ENCODE peak calls at places on chromosomes 11 and 22, in nine cellular contexts. One of them, this sample, is unnamed.

GRCh38 chr11:126816655-126817054 is 183.9 kb downstream of the KIRREL3 start:
- DNase-seq in SK-N-SH: no peak
- DNase-seq in stomach: peak; percentile 27
- DNase-seq in osteoblast: no peak
- DNase-seq in fibroblast of lung: peak; percentile 67
- DNase-seq in uterus: no peak
- DNase-seq in neural progenitor cell: peak; percentile 16
- DNase-seq in GM12878: no peak
- DNase-seq in upper lobe of right lung: no peak
- DNase-seq in this sample: no peak

GRCh38 chr11:120471131-120471530 is 40.4 kb upstream of the GRIK4 start:
- DNase-seq in SK-N-SH: no peak
- DNase-seq in GM12878: no peak
- DNase-seq in osteoblast: peak; percentile 64
- DNase-seq in uterus: no peak
- DNase-seq in upper lobe of right lung: no peak
- DNase-seq in neural progenitor cell: no peak
- DNase-seq in fibroblast of lung: peak; percentile 89
- DNase-seq in stomach: no peak
- DNase-seq in this sample: no peak

GRCh38 chr11:75477614-75477935 is 44.6 kb upstream of the KLHL35 start:
- DNase-seq in stomach: no peak
- DNase-seq in osteoblast: peak; percentile 41
- DNase-seq in GM12878: no peak
- DNase-seq in upper lobe of right lung: no peak
- DNase-seq in SK-N-SH: no peak
- DNase-seq in fibroblast of lung: no peak
- DNase-seq in neural progenitor cell: no peak
- DNase-seq in uterus: no peak
- DNase-seq in this sample: no peak

GRCh38 chr11:31397239-31397834 is 27.7 kb downstream of the DNAJC24 start:
- DNase-seq in osteoblast: no peak
- DNase-seq in SK-N-SH: peak; percentile 25
- DNase-seq in stomach: no peak
- DNase-seq in upper lobe of right lung: no peak
- DNase-seq in fibroblast of lung: no peak
- DNase-seq in GM12878: no peak
- DNase-seq in neural progenitor cell: peak; percentile 23
- DNase-seq in uterus: no peak
- DNase-seq in this sample: no peak

GRCh38 chr11:34098813-34099212 is 6.6 kb upstream of the NAT10 start:
- DNase-seq in osteoblast: no peak
- DNase-seq in fibroblast of lung: no peak
- DNase-seq in stomach: no peak
- DNase-seq in neural progenitor cell: no peak
- DNase-seq in upper lobe of right lung: no peak
- DNase-seq in SK-N-SH: no peak
- DNase-seq in uterus: no peak
- DNase-seq in GM12878: no peak
- DNase-seq in this sample: no peak

GRCh38 chr11:122751298-122752070 is 86.8 kb upstream of the CRTAM start:
- DNase-seq in uterus: no peak
- DNase-seq in fibroblast of lung: peak; percentile 73
- DNase-seq in neural progenitor cell: no peak
- DNase-seq in upper lobe of right lung: no peak
- DNase-seq in GM12878: no peak
- DNase-seq in osteoblast: peak; percentile 91
- DNase-seq in stomach: no peak
- DNase-seq in SK-N-SH: peak; percentile 77
- DNase-seq in this sample: no peak

GRCh38 chr11:14248577-14248976 is 110.4 kb downstream of the RRAS2 start:
- DNase-seq in osteoblast: no peak
- DNase-seq in upper lobe of right lung: no peak
- DNase-seq in stomach: no peak
- DNase-seq in fibroblast of lung: no peak
- DNase-seq in neural progenitor cell: peak; percentile 82
- DNase-seq in SK-N-SH: peak; percentile 43
- DNase-seq in GM12878: no peak
- DNase-seq in uterus: no peak
- DNase-seq in this sample: no peak

GRCh38 chr11:35678471-35678870 is 15.9 kb downstream of the TRIM44 start:
- DNase-seq in neural progenitor cell: no peak
- DNase-seq in SK-N-SH: no peak
- DNase-seq in upper lobe of right lung: no peak
- DNase-seq in GM12878: no peak
- DNase-seq in fibroblast of lung: no peak
- DNase-seq in uterus: no peak
- DNase-seq in osteoblast: no peak
- DNase-seq in stomach: no peak
- DNase-seq in this sample: no peak

GRCh38 chr11:77775941-77776340 is 44.6 kb downstream of the RSF1 start:
- DNase-seq in GM12878: no peak
- DNase-seq in uterus: no peak
- DNase-seq in SK-N-SH: no peak
- DNase-seq in osteoblast: no peak
- DNase-seq in upper lobe of right lung: no peak
- DNase-seq in fibroblast of lung: no peak
- DNase-seq in stomach: no peak
- DNase-seq in neural progenitor cell: no peak
- DNase-seq in this sample: no peak

GRCh38 chr11:125083312-125084056 is 20.4 kb downstream of the SLC37A2 start:
- DNase-seq in SK-N-SH: no peak
- DNase-seq in neural progenitor cell: no peak
- DNase-seq in upper lobe of right lung: peak; percentile 45
- DNase-seq in GM12878: no peak
- DNase-seq in fibroblast of lung: no peak
- DNase-seq in stomach: no peak
- DNase-seq in uterus: no peak
- DNase-seq in osteoblast: no peak
- DNase-seq in this sample: no peak

GRCh38 chr11:125084057-125084416 is 20.9 kb downstream of the SLC37A2 start:
- DNase-seq in uterus: no peak
- DNase-seq in fibroblast of lung: no peak
- DNase-seq in osteoblast: no peak
- DNase-seq in GM12878: no peak
- DNase-seq in SK-N-SH: peak; percentile 11
- DNase-seq in stomach: no peak
- DNase-seq in neural progenitor cell: no peak
- DNase-seq in upper lobe of right lung: peak; percentile 52
- DNase-seq in this sample: no peak

GRCh38 chr11:125084761-125085231 is 21.7 kb downstream of the SLC37A2 start:
- DNase-seq in GM12878: no peak
- DNase-seq in fibroblast of lung: no peak
- DNase-seq in SK-N-SH: peak; percentile 15
- DNase-seq in neural progenitor cell: no peak
- DNase-seq in upper lobe of right lung: peak; percentile 49
- DNase-seq in osteoblast: no peak
- DNase-seq in uterus: no peak
- DNase-seq in stomach: no peak
- DNase-seq in this sample: no peak

GRCh38 chr11:125086633-125087296 is 23.7 kb downstream of the SLC37A2 start:
- DNase-seq in GM12878: no peak
- DNase-seq in upper lobe of right lung: peak; percentile 54
- DNase-seq in neural progenitor cell: no peak
- DNase-seq in uterus: no peak
- DNase-seq in stomach: no peak
- DNase-seq in fibroblast of lung: no peak
- DNase-seq in osteoblast: no peak
- DNase-seq in SK-N-SH: no peak
- DNase-seq in this sample: no peak

DNA sequence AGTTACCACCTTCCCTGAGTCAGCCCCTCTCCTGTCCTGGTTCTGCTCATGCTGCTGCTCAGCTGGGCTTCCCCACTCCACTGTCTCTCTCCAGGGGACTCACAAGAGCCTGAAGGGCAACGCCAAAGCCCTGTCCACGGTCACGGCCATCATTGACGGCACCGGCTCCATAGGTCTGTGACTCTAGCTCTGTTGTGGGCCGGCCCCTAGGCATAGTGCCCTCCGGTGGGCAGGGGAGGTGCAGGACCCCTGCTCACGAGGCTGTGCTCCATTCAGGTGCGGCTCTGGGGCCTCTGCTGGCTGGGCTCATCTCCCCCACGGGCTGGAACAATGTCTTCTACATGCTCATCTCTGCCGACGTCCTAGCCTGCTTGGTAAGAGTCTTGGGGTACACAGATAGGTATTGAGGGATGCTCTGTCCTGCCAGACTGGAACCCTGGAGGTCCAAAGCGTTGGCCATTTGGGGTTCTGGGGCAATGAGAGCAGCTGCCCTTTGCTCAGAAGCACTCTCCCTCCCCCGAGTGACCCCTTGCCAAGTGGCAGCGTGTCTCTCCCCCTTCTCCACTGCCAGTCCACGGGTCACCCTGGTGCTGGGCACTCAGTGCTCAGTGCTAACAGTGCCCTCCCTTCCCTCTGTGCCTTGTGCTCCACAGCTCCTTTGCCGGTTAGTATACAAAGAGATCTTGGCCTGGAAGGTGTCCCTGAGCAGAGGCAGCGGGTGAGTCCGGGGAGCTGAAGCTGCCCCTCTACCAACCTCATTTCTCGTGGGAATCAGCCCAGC is 22.4 kb downstream of the SLC37A2 start:
- DNase-seq in GM12878: no peak
- DNase-seq in osteoblast: no peak
- DNase-seq in stomach: no peak
- DNase-seq in SK-N-SH: peak; percentile 30
- DNase-seq in neural progenitor cell: no peak
- DNase-seq in uterus: no peak
- DNase-seq in fibroblast of lung: no peak
- DNase-seq in upper lobe of right lung: peak; percentile 54
- DNase-seq in this sample: no peak
- TF ChIP-seq CTCF in GM12878: no peak
- TF ChIP-seq CTCF in osteoblast: no peak
- TF ChIP-seq CTCF in stomach: no peak
- TF ChIP-seq CTCF in SK-N-SH: no peak
- TF ChIP-seq CTCF in neural progenitor cell: peak; percentile 19
- TF ChIP-seq CTCF in uterus: no peak
- TF ChIP-seq CTCF in fibroblast of lung: no peak
- TF ChIP-seq CTCF in upper lobe of right lung: no peak
- TF ChIP-seq CTCF in this sample: no peak

DNA sequence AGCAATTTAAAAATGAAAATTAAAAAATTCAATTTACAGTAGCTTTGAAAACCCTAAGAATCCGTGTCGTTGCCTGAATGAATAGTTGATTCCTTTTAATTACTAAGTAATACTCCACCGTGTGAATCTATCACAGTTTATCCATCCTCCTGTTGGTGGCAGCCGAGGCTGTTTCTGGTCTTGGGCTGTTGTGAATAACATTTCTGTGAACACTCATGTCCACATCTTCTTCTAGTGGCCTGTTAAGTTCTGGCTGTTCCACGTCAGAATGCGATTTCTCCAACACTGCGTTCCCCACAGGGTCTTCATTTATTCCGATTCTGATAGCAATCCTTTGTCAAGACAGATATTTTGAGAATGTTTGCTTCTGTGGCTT is 223.0 kb downstream of the TBC1D22A start:
- DNase-seq in GM12878: no peak
- DNase-seq in stomach: no peak
- DNase-seq in SK-N-SH: no peak
- DNase-seq in upper lobe of right lung: no peak
- DNase-seq in fibroblast of lung: no peak
- DNase-seq in osteoblast: peak; percentile 81
- DNase-seq in neural progenitor cell: no peak
- DNase-seq in uterus: no peak
- DNase-seq in this sample: no peak
- TF ChIP-seq CTCF in GM12878: no peak
- TF ChIP-seq CTCF in stomach: no peak
- TF ChIP-seq CTCF in SK-N-SH: no peak
- TF ChIP-seq CTCF in upper lobe of right lung: no peak
- TF ChIP-seq CTCF in fibroblast of lung: peak; percentile 15
- TF ChIP-seq CTCF in osteoblast: no peak
- TF ChIP-seq CTCF in neural progenitor cell: no peak
- TF ChIP-seq CTCF in uterus: no peak
- TF ChIP-seq CTCF in this sample: no peak

DNA sequence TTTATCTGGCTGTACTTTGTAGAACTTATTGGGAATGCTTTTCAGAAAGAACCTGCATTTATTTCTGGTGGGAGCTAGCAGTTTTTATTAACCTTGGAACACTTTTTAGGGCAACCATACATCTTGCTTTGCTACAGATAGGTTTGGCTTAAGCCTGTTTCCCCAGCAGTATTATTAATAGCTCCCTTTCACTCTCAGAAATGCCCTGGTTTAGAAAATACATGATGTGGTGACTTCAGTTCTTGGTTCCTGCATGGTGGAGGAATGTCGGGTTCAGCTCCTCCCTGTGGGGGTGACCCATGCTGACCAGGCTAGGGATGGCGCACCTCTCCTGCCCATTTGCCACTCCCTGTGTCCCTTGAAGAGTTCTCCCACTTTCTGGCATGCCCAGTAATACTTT is 28.2 kb downstream of the ZBED4 start:
- DNase-seq in stomach: no peak
- DNase-seq in osteoblast: no peak
- DNase-seq in GM12878: peak; percentile 36
- DNase-seq in uterus: no peak
- DNase-seq in fibroblast of lung: no peak
- DNase-seq in neural progenitor cell: no peak
- DNase-seq in upper lobe of right lung: no peak
- DNase-seq in SK-N-SH: no peak
- DNase-seq in this sample: no peak
- TF ChIP-seq CTCF in stomach: no peak
- TF ChIP-seq CTCF in osteoblast: no peak
- TF ChIP-seq CTCF in GM12878: no peak
- TF ChIP-seq CTCF in uterus: no peak
- TF ChIP-seq CTCF in fibroblast of lung: no peak
- TF ChIP-seq CTCF in neural progenitor cell: no peak
- TF ChIP-seq CTCF in upper lobe of right lung: no peak
- TF ChIP-seq CTCF in SK-N-SH: no peak
- TF ChIP-seq CTCF in this sample: no peak

GRCh38 chr11:128800871-128801417 is 66.2 kb downstream of the KCNJ1 start:
- DNase-seq in neural progenitor cell: no peak
- DNase-seq in stomach: no peak
- DNase-seq in fibroblast of lung: no peak
- DNase-seq in upper lobe of right lung: no peak
- DNase-seq in uterus: no peak
- DNase-seq in GM12878: no peak
- DNase-seq in SK-N-SH: no peak
- DNase-seq in osteoblast: no peak
- DNase-seq in this sample: no peak

GRCh38 chr11:128804481-128804880 is 62.6 kb downstream of the KCNJ1 start:
- DNase-seq in uterus: no peak
- DNase-seq in neural progenitor cell: no peak
- DNase-seq in SK-N-SH: no peak
- DNase-seq in GM12878: no peak
- DNase-seq in upper lobe of right lung: no peak
- DNase-seq in fibroblast of lung: peak; percentile 71
- DNase-seq in osteoblast: no peak
- DNase-seq in stomach: no peak
- DNase-seq in this sample: no peak

GRCh38 chr11:128806496-128807261 is 60.4 kb downstream of the KCNJ1 start:
- DNase-seq in uterus: no peak
- DNase-seq in neural progenitor cell: no peak
- DNase-seq in SK-N-SH: no peak
- DNase-seq in fibroblast of lung: peak; percentile 82
- DNase-seq in GM12878: no peak
- DNase-seq in osteoblast: no peak
- DNase-seq in stomach: no peak
- DNase-seq in upper lobe of right lung: no peak
- DNase-seq in this sample: no peak

GRCh38 chr11:128803440-128803839 is 63.7 kb downstream of the KCNJ1 start:
- DNase-seq in neural progenitor cell: no peak
- DNase-seq in osteoblast: no peak
- DNase-seq in stomach: no peak
- DNase-seq in GM12878: no peak
- DNase-seq in uterus: no peak
- DNase-seq in fibroblast of lung: no peak
- DNase-seq in upper lobe of right lung: no peak
- DNase-seq in SK-N-SH: no peak
- DNase-seq in this sample: no peak

GRCh38 chr11:128802358-128802981 is 64.6 kb downstream of the KCNJ1 start:
- DNase-seq in GM12878: no peak
- DNase-seq in fibroblast of lung: no peak
- DNase-seq in SK-N-SH: peak; percentile 65
- DNase-seq in uterus: no peak
- DNase-seq in osteoblast: peak; percentile 91
- DNase-seq in stomach: peak; percentile 31
- DNase-seq in neural progenitor cell: peak; percentile 68
- DNase-seq in upper lobe of right lung: no peak
- DNase-seq in this sample: no peak
- TF ChIP-seq CTCF in GM12878: peak; percentile 25
- TF ChIP-seq CTCF in fibroblast of lung: peak; percentile 53
- TF ChIP-seq CTCF in SK-N-SH: peak; percentile 63
- TF ChIP-seq CTCF in uterus: no peak
- TF ChIP-seq CTCF in osteoblast: peak; percentile 68
- TF ChIP-seq CTCF in stomach: peak; percentile 32
- TF ChIP-seq CTCF in neural progenitor cell: peak; percentile 68
- TF ChIP-seq CTCF in upper lobe of right lung: peak; percentile 19
- TF ChIP-seq CTCF in this sample: no peak

This sample was measured in activated B cell treated with CpG ODN at 0.5 μM for 24 hours.